ENCODE peak calls at places on chromosomes 4 and X, in five cellular contexts. J is prostate gland, D is colonic mucosa, C is body of pancreas, M is IMR-90. Y is an unnamed sample.

GRCh38 chr4:80195441-80196139 is 1.7 kb upstream of the PRDM8 start:
- DNase-seq in D (no peak), M (no peak), J (no peak), C (no peak), Y (no peak)

GRCh38 chr4:38819569-38819968 is 15.0 kb upstream of the TLR1 start:
- DNase-seq in D (no peak), M (peak), C (no peak), J (no peak), Y (peak)

GRCh38 chrX:130120746-130121504 is 10.6 kb upstream of the ELF4 start:
- DNase-seq in J (peak), C (peak), D (peak), M (peak), Y (peak)

GRCh38 chr4:2923678-2924173 is 39.5 kb downstream of the NOP14 start:
- DNase-seq in C (no peak), M (no peak), J (no peak), D (no peak), Y (no peak)

GRCh38 chrX:1035206-1035605 is 177.2 kb downstream of the CRLF2 start:
- DNase-seq in C (no peak), M (no peak), D (no peak), J (no peak), Y (no peak)

GRCh38 chrX:53009032-53009431 is 39.6 kb upstream of the GPR173 start:
- DNase-seq in J (no peak), C (no peak), M (no peak), D (no peak), Y (no peak)

GRCh38 chr4:139214039-139214534 is 37.1 kb upstream of the ELF2 start:
- DNase-seq in J (peak), D (no peak), C (peak), M (no peak), Y (no peak)

GRCh38 chr4:85474818-85475630 is at the start of gene ARHGAP24:
- DNase-seq in D (peak), J (peak), C (peak), M (peak), Y (peak)

GRCh38 chr4:76723373-76723772 is 174.6 kb downstream of the SOWAHB start:
- DNase-seq in C (no peak), M (peak), D (no peak), J (no peak), Y (peak)

GRCh38 chr4:75995727-75996126 is 5.0 kb upstream of the SDAD1 start:
- DNase-seq in C (no peak), D (no peak), M (peak), J (no peak), Y (peak)

GRCh38 chr4:165381821-165382373 is 3.1 kb downstream of the CPE start:
- DNase-seq in M (no peak), J (no peak), C (no peak), D (no peak), Y (no peak)

GRCh38 chrX:348461-349117 is 30.0 kb upstream of the GTPBP6 start:
- DNase-seq in D (no peak), M (peak), J (no peak), C (no peak), Y (no peak)

GRCh38 chr4:137956256-137956655 is 285.9 kb downstream of the SLC7A11 start:
- DNase-seq in C (no peak), D (no peak), M (peak), J (no peak), Y (peak)

GRCh38 chr4:174005422-174005821 is 278.0 kb downstream of the FBXO8 start:
- DNase-seq in M (no peak), D (no peak), C (no peak), J (no peak), Y (no peak)

GRCh38 chr4:73729534-73730165 is 10.7 kb upstream of the CXCL8 start:
- DNase-seq in C (peak), M (peak), J (peak), D (peak), Y (peak)

GRCh38 chr4:176137626-176138025 is 57.8 kb downstream of the SPATA4 start:
- DNase-seq in D (no peak), J (no peak), M (peak), C (no peak), Y (peak)

GRCh38 chr4:75494563-75494962 is 19.6 kb downstream of the RCHY1 start:
- DNase-seq in D (no peak), J (no peak), C (no peak), M (peak), Y (peak)

GRCh38 chrX:21490341-21490740 is 116.1 kb downstream of the CNKSR2 start:
- DNase-seq in J (no peak), D (no peak), M (no peak), C (no peak), Y (peak)

GRCh38 chr4:168694669-168695068 is 197.8 kb downstream of the PALLD start:
- DNase-seq in J (peak), M (peak), D (no peak), C (no peak), Y (no peak)

GRCh38 chr4:139629761-139630160 is 35.9 kb upstream of the MGST2 start:
- DNase-seq in C (no peak), M (no peak), D (no peak), J (no peak), Y (no peak)

GRCh38 chr4:905485-906214 is 26.5 kb downstream of the GAK start:
- DNase-seq in D (no peak), J (no peak), M (no peak), C (no peak), Y (no peak)

GRCh38 chr4:3243066-3243775 is 5.7 kb upstream of the MSANTD1 start:
- DNase-seq in D (no peak), M (no peak), J (no peak), C (no peak), Y (no peak)

GRCh38 chr4:22417408-22417807 is 98.5 kb downstream of the ADGRA3 start:
- DNase-seq in M (no peak), C (no peak), D (no peak), J (no peak), Y (no peak)

GRCh38 chr4:151785484-151786157 is 24.8 kb upstream of the GATB start:
- DNase-seq in C (no peak), J (no peak), D (no peak), M (no peak), Y (no peak)

GRCh38 chr4:113761682-113762060 is at the start of gene CAMK2D:
- DNase-seq in C (peak), D (peak), M (peak), J (peak), Y (peak)

GRCh38 chr4:126991965-126992364 is 640.8 kb upstream of the INTU start:
- DNase-seq in C (no peak), M (peak), J (no peak), D (no peak), Y (peak)

GRCh38 chrX:48474127-48474526 is 1.9 kb upstream of the FTSJ1 start:
- DNase-seq in M (no peak), D (no peak), J (no peak), C (no peak), Y (no peak)

GRCh38 chrX:56026816-56027215 is 205.3 kb upstream of the KLF8 start:
- DNase-seq in M (no peak), D (no peak), J (no peak), C (no peak), Y (no peak)

GRCh38 chrX:44878780-44879179 is 5.8 kb downstream of the KDM6A start:
- DNase-seq in D (no peak), C (no peak), M (no peak), J (no peak), Y (no peak)
- H3K4me3 ChIP-seq in D (no peak), C (no peak), M (no peak), J (no peak), Y (no peak)

DNA sequence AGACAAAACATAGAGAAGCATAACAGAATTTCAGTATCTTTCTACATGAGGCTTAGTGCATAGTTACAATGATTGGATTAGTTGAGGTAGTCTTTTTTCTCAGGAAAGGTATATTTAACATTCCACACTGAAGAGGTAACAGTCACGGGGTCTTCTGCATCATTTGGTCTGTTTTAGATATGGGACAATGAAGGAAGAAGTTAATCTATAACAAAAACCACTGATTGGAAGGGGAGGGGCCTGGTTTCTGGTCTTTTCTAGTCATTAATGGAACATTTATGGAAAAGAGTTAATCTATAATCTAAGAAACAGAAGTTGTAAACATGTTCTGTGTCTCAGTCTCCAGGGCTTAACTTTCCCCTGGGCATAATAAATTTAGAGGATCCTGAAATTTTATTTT is 37.3 kb upstream of the HPSE start:
- DNase-seq in C (no peak), M (no peak), D (no peak), J (no peak), Y (no peak)
- H3K4me3 ChIP-seq in C (no peak), M (no peak), D (no peak), J (no peak), Y (no peak)

GRCh38 chr4:56870927-56871326 is 36.8 kb upstream of the REST start:
- DNase-seq in D (no peak), C (no peak), J (no peak), M (peak), Y (no peak)

GRCh38 chr4:56876264-56876663 is 31.4 kb upstream of the REST start:
- DNase-seq in D (no peak), C (no peak), M (no peak), J (no peak), Y (no peak)

GRCh38 chr4:56871357-56871993 is 36.2 kb upstream of the REST start:
- DNase-seq in M (no peak), J (no peak), D (no peak), C (no peak), Y (no peak)

GRCh38 chr4:56874166-56874565 is 33.5 kb upstream of the REST start:
- DNase-seq in D (peak), C (no peak), M (no peak), J (peak), Y (no peak)

GRCh38 chr4:56874918-56875317 is 32.8 kb upstream of the REST start:
- DNase-seq in M (no peak), D (no peak), J (no peak), C (no peak), Y (no peak)
- H3K4me3 ChIP-seq in M (no peak), D (no peak), J (no peak), C (no peak), Y (no peak)

GRCh38 chr4:107210450-107211239 is 174.5 kb upstream of the DKK2 start:
- DNase-seq in D (no peak), J (no peak), C (no peak), M (peak), Y (peak)
- H3K4me3 ChIP-seq in D (peak), J (peak), C (no peak), M (peak), Y (peak)

GRCh38 chrX:24862343-24862742 is 153.4 kb downstream of the ARX start:
- DNase-seq in C (no peak), J (no peak), M (peak), D (no peak), Y (no peak)
- H3K4me3 ChIP-seq in C (no peak), J (no peak), M (no peak), D (no peak), Y (no peak)